ENCODE peak calls at places on chromosomes 6 and 20, in four cellular contexts. E is spleen; O is effector memory CD4-positive, alpha-beta T cell; X is cardiac muscle cell. W is an unnamed sample.

GRCh38 chr20:61683721-61684120 is 382.0 kb downstream of the TAF4 start:
- DNase-seq in E (no peak), O (no peak), X (no peak), W (no peak)

GRCh38 chr6:137787016-137787415 is 80.0 kb upstream of the TNFAIP3 start:
- DNase-seq in E (no peak), O (no peak), X (no peak), W (no peak)

GRCh38 chr20:19277381-19277780 is 64.9 kb downstream of the SLC24A3 start:
- DNase-seq in E (no peak), O (no peak), X (no peak), W (no peak)

GRCh38 chr20:53104889-53105288 is 132.7 kb downstream of the TSHZ2 start:
- DNase-seq in E (no peak), O (no peak), X (no peak), W (no peak)

GRCh38 chr20:50699688-50700087 is 8.3 kb upstream of the RIPOR3 start:
- DNase-seq in E (no peak), O (no peak), X (no peak), W (no peak)

GRCh38 chr20:58251979-58252591 is 23.6 kb upstream of the ANKRD60 start:
- DNase-seq in E (no peak), O (no peak), X (no peak), W (no peak)

GRCh38 chr6:32195902-32196681 is 3.6 kb upstream of the GPSM3 start:
- DNase-seq in E (peak), O (peak), X (peak), W (peak)

GRCh38 chr6:53581161-53581560 is 36.3 kb upstream of the GCLC start:
- DNase-seq in E (no peak), O (no peak), X (no peak), W (no peak)

GRCh38 chr6:122008105-122009100 is 391.0 kb upstream of the HSF2 start:
- DNase-seq in E (no peak), O (no peak), X (peak), W (no peak)

GRCh38 chr6:95203153-95203754 is 374.1 kb upstream of the MANEA start:
- DNase-seq in E (no peak), O (no peak), X (peak), W (peak)

GRCh38 chr6:111898452-111898851 is 25.2 kb upstream of the FYN start:
- DNase-seq in E (no peak), O (no peak), X (no peak), W (no peak)

GRCh38 chr6:94389218-94389617 is 969.9 kb upstream of the EPHA7 start:
- DNase-seq in E (no peak), O (no peak), X (no peak), W (no peak)

GRCh38 chr6:126721581-126722145 is 381.7 kb downstream of the CENPW start:
- DNase-seq in E (no peak), O (no peak), X (no peak), W (no peak)

GRCh38 chr6:89302195-89302770 is 12.8 kb downstream of the GABRR2 start:
- DNase-seq in E (no peak), O (no peak), X (no peak), W (no peak)

GRCh38 chr20:23350855-23351838 is 556 bp downstream of the NXT1 start:
- DNase-seq in E (peak), O (peak), X (peak), W (peak)

GRCh38 chr20:56807118-56807517 is 178.0 kb downstream of the TFAP2C start:
- DNase-seq in E (no peak), O (no peak), X (no peak), W (peak)

GRCh38 chr20:10077081-10077471 is 42.3 kb downstream of the ANKEF1 start:
- DNase-seq in E (no peak), O (no peak), X (no peak), W (peak)

GRCh38 chr6:134945045-134945444 is 4.9 kb downstream of the ALDH8A1 start:
- DNase-seq in E (no peak), O (no peak), X (no peak), W (no peak)

GRCh38 chr6:90304308-90304707 is 7.7 kb upstream of the BACH2 start:
- DNase-seq in E (peak), O (no peak), X (no peak), W (no peak)

GRCh38 chr6:16055852-16056251 is 73.0 kb upstream of the MYLIP start:
- DNase-seq in E (no peak), O (no peak), X (no peak), W (no peak)

GRCh38 chr20:58585753-58586540 is 65.1 kb upstream of the STX16 start:
- DNase-seq in E (no peak), O (no peak), X (no peak), W (no peak)

GRCh38 chr6:113584767-113585166 is 272.4 kb upstream of the MARCKS start:
- DNase-seq in E (no peak), O (no peak), X (no peak), W (no peak)

GRCh38 chr6:20916081-20916480 is 381.8 kb downstream of the CDKAL1 start:
- DNase-seq in E (no peak), O (no peak), X (no peak), W (no peak)

GRCh38 chr6:78436335-78436734 is 431.0 kb upstream of the IRAK1BP1 start:
- DNase-seq in E (no peak), O (no peak), X (no peak), W (peak)

GRCh38 chr6:11830105-11830504 is 51.5 kb upstream of the ADTRP start:
- DNase-seq in E (no peak), O (no peak), X (peak), W (no peak)

GRCh38 chr6:111677186-111677990 is 71.7 kb upstream of the TRAF3IP2 start:
- DNase-seq in E (no peak), O (no peak), X (no peak), W (no peak)

GRCh38 chr6:42349753-42350573 is 101.8 kb downstream of the TRERF1 start:
- DNase-seq in E (no peak), O (no peak), X (no peak), W (no peak)

GRCh38 chr20:11901127-11901526 is 16.6 kb upstream of the BTBD3 start:
- DNase-seq in E (no peak), O (no peak), X (no peak), W (no peak)

GRCh38 chr6:28303570-28303969 is 22.2 kb downstream of the PGBD1 start:
- DNase-seq in E (no peak), O (no peak), X (no peak), W (no peak)

GRCh38 chr6:136753624-136754023 is 38.7 kb downstream of the MAP3K5 start:
- DNase-seq in E (peak), O (peak), X (no peak), W (no peak)

GRCh38 chr6:6005467-6006427 is 978 bp downstream of the NRN1 start:
- DNase-seq in E (no peak), O (no peak), X (no peak), W (peak)

GRCh38 chr6:6002809-6003333 is 3.9 kb downstream of the NRN1 start:
- DNase-seq in E (no peak), O (no peak), X (no peak), W (no peak)

GRCh38 chr6:6002005-6002808 is 4.5 kb downstream of the NRN1 start:
- DNase-seq in E (no peak), O (no peak), X (peak), W (peak)

GRCh38 chr6:6003334-6004146 is 3.2 kb downstream of the NRN1 start:
- DNase-seq in E (peak), O (no peak), X (peak), W (peak)

GRCh38 chr6:6004147-6004995 is 2.4 kb downstream of the NRN1 start:
- DNase-seq in E (no peak), O (no peak), X (no peak), W (peak)
- H3K4me3 ChIP-seq in E (peak), O (peak), X (peak), W (peak)

GRCh38 chr20:35433337-35433736 is 4.7 kb downstream of the GDF5 start:
- DNase-seq in E (no peak), O (no peak), X (no peak), W (no peak)

GRCh38 chr20:35436175-35436568 is 1.9 kb downstream of the GDF5 start:
- DNase-seq in E (no peak), O (no peak), X (no peak), W (peak)

GRCh38 chr20:35434085-35435005 is 3.7 kb downstream of the GDF5 start:
- DNase-seq in E (no peak), O (no peak), X (no peak), W (no peak)

GRCh38 chr20:35432430-35432735 is 5.6 kb downstream of the GDF5 start:
- DNase-seq in E (no peak), O (no peak), X (no peak), W (no peak)

GRCh38 chr20:35437599-35437998 is 429 bp downstream of the GDF5 start:
- DNase-seq in E (no peak), O (no peak), X (no peak), W (peak)
- H3K4me3 ChIP-seq in E (no peak), O (no peak), X (no peak), W (no peak)

GRCh38 chr20:37407573-37408002 is 61.6 kb downstream of the SRC start:
- DNase-seq in E (no peak), O (no peak), X (no peak), W (no peak)
- H3K4me3 ChIP-seq in E (no peak), O (no peak), X (no peak), W (no peak)

DNA sequence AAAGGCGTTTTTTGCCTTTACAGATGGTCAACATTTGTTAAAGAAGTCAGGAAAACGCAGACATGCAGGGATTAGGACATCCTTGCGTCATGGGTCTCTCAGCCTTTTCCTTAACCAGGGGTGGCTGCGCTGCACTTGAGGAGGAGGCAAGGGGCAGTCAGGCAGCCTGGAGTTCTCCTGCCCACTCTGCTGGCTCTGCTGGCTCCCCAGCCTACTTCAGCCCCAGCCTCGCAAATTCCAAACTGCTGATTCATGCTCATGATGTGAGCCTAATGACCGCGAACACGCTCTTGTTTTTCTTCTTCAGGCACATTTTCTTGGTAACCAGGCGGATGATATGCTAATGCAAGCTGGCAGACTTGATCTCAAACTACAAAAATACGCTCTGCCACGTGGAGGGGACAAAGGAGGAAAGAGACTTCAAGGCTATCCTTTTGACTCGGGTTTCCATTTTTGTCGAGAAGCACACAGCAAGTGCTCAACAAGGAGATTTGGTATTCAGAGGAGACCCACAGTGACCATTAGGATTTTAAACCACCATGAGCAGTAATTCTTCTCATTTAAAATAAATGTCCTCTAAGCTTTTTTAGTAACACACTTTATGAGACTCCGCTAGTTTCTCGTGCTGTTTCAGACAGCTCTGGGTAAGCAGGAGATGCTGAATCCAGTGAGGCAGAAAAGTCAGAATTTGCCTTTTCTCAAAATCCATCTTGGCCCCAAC is 290.2 kb upstream of the STXBP5 start:
- DNase-seq in E (peak), O (no peak), X (peak), W (peak)
- H3K4me3 ChIP-seq in E (no peak), O (no peak), X (no peak), W (no peak)

GRCh38 chr20:62832951-62833391 is 16.1 kb downstream of the COL9A3 start:
- DNase-seq in E (peak), O (no peak), X (no peak), W (peak)
- H3K4me3 ChIP-seq in E (peak), O (no peak), X (no peak), W (no peak)

DNA sequence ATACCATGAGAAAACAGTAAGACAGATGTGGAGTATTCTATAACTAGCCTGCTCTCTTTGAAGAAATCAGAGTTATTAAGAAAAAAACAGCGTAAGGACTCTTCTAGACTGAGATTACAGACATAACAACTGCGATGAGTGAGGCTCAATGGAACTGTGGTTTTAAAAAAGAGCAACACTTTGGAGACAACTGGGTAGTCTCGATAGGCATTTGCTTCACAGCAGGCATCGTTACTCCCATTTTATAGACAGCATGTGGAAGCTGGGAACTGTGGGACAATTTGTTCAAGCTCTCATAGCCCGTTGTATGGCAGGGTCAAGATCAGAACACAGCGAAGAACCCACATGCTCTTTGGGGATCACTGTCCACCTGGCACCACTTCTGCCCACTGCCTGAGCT is 4.6 kb downstream of the FKBP1A start:
- DNase-seq in E (no peak), O (no peak), X (no peak), W (no peak)
- H3K4me3 ChIP-seq in E (peak), O (peak), X (no peak), W (no peak)

W was measured in H7.